ENCODE peak calls at places on chromosomes 12 and 14, in eight cellular contexts. S, P, W, H, L, C, K and E are unnamed samples. For H3K4me1, the result is how much of the 10 kb centered on the place peaks cover.

GRCh38 chr12:24850486-24850885 is 98.4 kb downstream of the BCAT1 start:
- DNase-seq in S (no peak), P (no peak), W (no peak), H (no peak), L (no peak), C (no peak), K (no peak), E (no peak)

GRCh38 chr12:92028039-92028709 is 117.5 kb downstream of the BTG1 start:
- DNase-seq in S (peak), P (no peak), W (no peak), H (no peak), L (no peak), C (no peak), K (no peak), E (no peak)

GRCh38 chr12:49086116-49086515 is 8.5 kb downstream of the DHH start:
- DNase-seq in S (peak), P (no peak), W (no peak), H (no peak), L (no peak), C (no peak), K (no peak), E (no peak)

GRCh38 chr12:87439990-87440827 is 589.0 kb downstream of the C12orf50 start:
- DNase-seq in S (peak), P (peak), W (no peak), H (no peak), L (peak), C (no peak), K (no peak), E (no peak)

GRCh38 chr12:1645819-1646218 is 16.8 kb downstream of the WNT5B start:
- DNase-seq in S (no peak), P (no peak), W (no peak), H (no peak), L (no peak), C (no peak), K (no peak), E (no peak)

GRCh38 chr14:100155049-100155621 is 4.3 kb downstream of the DEGS2 start:
- DNase-seq in S (peak), P (peak), W (peak), H (no peak), L (peak), C (no peak), K (no peak), E (peak)

GRCh38 chr12:13594731-13595514 is 386.5 kb downstream of the GRIN2B start:
- DNase-seq in S (no peak), P (no peak), W (no peak), H (no peak), L (no peak), C (no peak), K (no peak), E (no peak)

GRCh38 chr14:30243157-30243556 is 315.5 kb upstream of the PRKD1 start:
- DNase-seq in S (no peak), P (no peak), W (no peak), H (no peak), L (no peak), C (no peak), K (no peak), E (no peak)

GRCh38 chr14:36271939-36272907 is 48.2 kb downstream of the MBIP start:
- DNase-seq in S (peak), P (peak), W (no peak), H (no peak), L (no peak), C (no peak), K (no peak), E (no peak)

GRCh38 chr12:103924761-103925641 is 5.2 kb upstream of the HSP90B1 start:
- DNase-seq in S (peak), P (no peak), W (peak), H (no peak), L (peak), C (no peak), K (no peak), E (peak)

GRCh38 chr14:104353921-104354701 is 215.7 kb downstream of the KIF26A start:
- DNase-seq in S (no peak), P (peak), W (peak), H (no peak), L (no peak), C (no peak), K (peak), E (peak)

GRCh38 chr14:31543969-31544799 is 17.0 kb upstream of the NUBPL start:
- DNase-seq in S (peak), P (no peak), W (no peak), H (no peak), L (peak), C (no peak), K (no peak), E (no peak)

GRCh38 chr14:69152181-69152943 is 557 bp downstream of the DCAF5 start:
- DNase-seq in S (peak), P (peak), W (peak), H (no peak), L (peak), C (no peak), K (no peak), E (no peak)

GRCh38 chr12:76083246-76083735 is 1.2 kb downstream of the NAP1L1 start:
- DNase-seq in S (no peak), P (no peak), W (no peak), H (no peak), L (no peak), C (no peak), K (no peak), E (no peak)

GRCh38 chr12:44509471-44509870 is 366.6 kb downstream of the NELL2 start:
- DNase-seq in S (no peak), P (no peak), W (no peak), H (no peak), L (peak), C (no peak), K (no peak), E (no peak)

GRCh38 chr14:75469606-75470237 is 41.9 kb downstream of the JDP2 start:
- DNase-seq in S (no peak), P (peak), W (no peak), H (no peak), L (no peak), C (no peak), K (peak), E (no peak)

GRCh38 chr14:96889091-96889490 is 91.9 kb downstream of the VRK1 start:
- DNase-seq in S (no peak), P (no peak), W (no peak), H (no peak), L (no peak), C (no peak), K (no peak), E (peak)

GRCh38 chr14:96893966-96894622 is 96.9 kb downstream of the VRK1 start:
- DNase-seq in S (no peak), P (no peak), W (no peak), H (no peak), L (no peak), C (no peak), K (no peak), E (no peak)

GRCh38 chr14:96888593-96888992 is 91.4 kb downstream of the VRK1 start:
- DNase-seq in S (no peak), P (no peak), W (no peak), H (no peak), L (no peak), C (no peak), K (no peak), E (peak)

GRCh38 chr14:96888158-96888557 is 91.0 kb downstream of the VRK1 start:
- DNase-seq in S (no peak), P (no peak), W (no peak), H (no peak), L (no peak), C (no peak), K (no peak), E (no peak)
- H3K4me1 ChIP-seq in S (under half), P (under half), W (under half), H (under half), L (under half), C (under half), K (under half), E (under half)

GRCh38 chr14:22478670-22479069 is 110.4 kb downstream of the DAD1 start:
- DNase-seq in S (peak), P (no peak), W (no peak), H (no peak), L (peak), C (peak), K (no peak), E (peak)

GRCh38 chr14:22476882-22477281 is 112.1 kb downstream of the DAD1 start:
- DNase-seq in S (no peak), P (no peak), W (no peak), H (no peak), L (no peak), C (no peak), K (no peak), E (no peak)

GRCh38 chr14:22479132-22479531 is 109.9 kb downstream of the DAD1 start:
- DNase-seq in S (no peak), P (no peak), W (no peak), H (no peak), L (peak), C (no peak), K (no peak), E (no peak)

GRCh38 chr14:22477569-22478194 is 111.3 kb downstream of the DAD1 start:
- DNase-seq in S (no peak), P (no peak), W (no peak), H (no peak), L (no peak), C (no peak), K (no peak), E (no peak)

DNA sequence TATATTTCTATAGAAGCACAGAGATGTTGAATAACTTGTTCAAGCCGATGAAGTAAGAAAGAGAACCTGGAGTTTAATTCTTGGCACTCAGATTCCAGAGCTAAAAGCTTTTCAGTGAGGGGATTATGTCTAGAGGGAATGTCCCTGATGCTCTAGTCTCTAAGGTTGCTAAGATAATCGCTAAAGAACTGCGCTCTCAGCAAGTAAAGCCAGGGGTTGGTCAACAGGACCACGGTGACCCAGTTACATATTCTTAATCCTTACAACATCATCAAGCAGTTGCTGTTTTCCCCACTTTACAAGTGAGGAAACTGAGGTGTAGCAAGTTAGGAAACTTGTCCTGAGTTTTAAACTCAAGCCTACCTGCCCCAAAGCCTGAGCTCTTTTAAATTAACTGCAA is 110.8 kb downstream of the DAD1 start:
- DNase-seq in S (no peak), P (no peak), W (no peak), H (no peak), L (peak), C (no peak), K (no peak), E (no peak)
- H3K4me1 ChIP-seq in S (under half), P (under half), W (under half), H (half or more), L (half or more), C (half or more), K (under half), E (under half)

GRCh38 chr12:112406519-112407488 is 2.6 kb downstream of the RPL6 start:
- DNase-seq in S (no peak), P (no peak), W (no peak), H (no peak), L (no peak), C (no peak), K (no peak), E (no peak)

GRCh38 chr12:112401054-112401453 is 8.4 kb downstream of the RPL6 start:
- DNase-seq in S (no peak), P (no peak), W (no peak), H (no peak), L (no peak), C (no peak), K (no peak), E (no peak)

DNA sequence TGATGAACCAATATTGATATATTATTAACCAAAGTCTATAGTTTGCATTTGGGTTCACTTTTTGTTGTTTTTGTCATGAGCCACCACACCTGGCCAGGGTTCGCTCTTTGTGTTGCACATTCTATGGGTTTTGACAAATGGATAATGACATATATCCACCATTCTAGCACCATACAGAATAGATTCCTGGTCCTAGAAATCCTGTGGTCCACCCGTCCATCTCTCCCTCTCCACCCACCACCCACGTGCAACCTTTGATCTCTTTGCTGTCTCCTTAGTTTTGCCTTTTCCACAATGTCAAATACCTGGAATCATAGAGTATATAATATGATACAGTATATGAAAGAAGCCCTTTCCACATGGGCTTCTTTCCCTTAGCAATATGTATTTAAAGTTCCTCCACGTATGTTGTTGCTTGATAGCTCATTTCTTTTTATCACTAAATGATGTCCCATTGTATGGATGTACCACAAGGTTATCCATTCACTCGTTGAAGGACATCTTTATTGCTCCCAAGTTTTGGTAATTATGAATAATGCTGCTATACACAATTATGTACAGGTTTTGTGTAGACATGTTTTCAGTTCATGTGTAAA is 7.4 kb downstream of the RPL6 start:
- DNase-seq in S (no peak), P (no peak), W (no peak), H (no peak), L (no peak), C (no peak), K (no peak), E (no peak)
- H3K4me1 ChIP-seq in S (under half), P (under half), W (under half), H (under half), L (under half), C (under half), K (under half), E (under half)

DNA sequence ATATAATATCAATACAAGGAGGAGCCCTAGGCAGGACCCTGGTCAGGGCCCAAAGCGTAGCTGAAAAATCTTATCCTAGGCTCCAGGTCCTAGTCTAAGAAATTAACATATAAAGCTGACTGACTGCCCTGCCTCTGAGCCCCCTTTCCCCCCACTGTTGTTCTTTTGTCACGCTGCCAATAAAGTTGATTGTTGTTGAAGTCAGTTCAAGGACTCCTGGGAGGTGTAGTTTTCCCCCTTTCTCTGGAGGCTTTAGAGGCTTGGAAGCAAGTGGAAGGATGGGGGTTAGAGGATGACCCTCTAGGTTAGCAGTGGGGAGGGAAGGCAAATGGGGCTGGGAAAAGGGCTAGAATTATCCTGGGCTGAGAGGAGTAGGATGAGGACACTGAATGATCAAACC is 3.2 kb downstream of the PPP1R1A start:
- DNase-seq in S (no peak), P (no peak), W (no peak), H (no peak), L (no peak), C (no peak), K (no peak), E (no peak)
- H3K4me1 ChIP-seq in S (under half), P (under half), W (under half), H (under half), L (under half), C (under half), K (under half), E (under half)